ENCODE peak calls at places on chromosomes 1 and 21, in six cellular contexts. A is brain microvascular endothelial cell, C is B cell, J is ovary, W is fibroblast of mammary gland, K is lower lobe of right lung. G is an unnamed sample.

GRCh38 chr1:200131551-200132125 is 104.1 kb downstream of the NR5A2 start:
- DNase-seq in A (peak; percentile 34), K (no peak), J (no peak), W (no peak), C (no peak), G (no peak)

GRCh38 chr1:45913925-45914501 is 110.6 kb downstream of the MAST2 start:
- DNase-seq in A (no peak), K (no peak), J (no peak), W (no peak), C (no peak), G (no peak)

GRCh38 chr1:53246261-53247134 is 8.2 kb upstream of the MAGOH start:
- DNase-seq in K (no peak), J (no peak), C (no peak), A (peak; percentile 63), W (peak; percentile 24), G (no peak)

GRCh38 chr1:82979593-82980230 is 1019.2 kb downstream of the TTLL7 start:
- DNase-seq in W (no peak), K (no peak), A (no peak), C (peak; percentile 70), J (no peak), G (no peak)

GRCh38 chr1:229127301-229127700 is 143.6 kb upstream of the RAB4A start:
- DNase-seq in C (no peak), A (peak; percentile 10), W (peak; percentile 14), J (no peak), K (no peak), G (no peak)

GRCh38 chr1:91900538-91900937 is 14.6 kb upstream of the TGFBR3 start:
- DNase-seq in A (peak; percentile 90), K (no peak), W (peak; percentile 96), C (no peak), J (no peak), G (no peak)

GRCh38 chr21:41107602-41108001 is 60.4 kb upstream of the BACE2 start:
- DNase-seq in A (no peak), J (no peak), C (no peak), W (no peak), K (no peak), G (no peak)

GRCh38 chr1:233988963-233989696 is 84.7 kb downstream of the SLC35F3 start:
- DNase-seq in A (no peak), J (no peak), W (no peak), C (no peak), K (no peak), G (no peak)

GRCh38 chr1:21864730-21865129 is 52.7 kb downstream of the LDLRAD2 start:
- DNase-seq in J (no peak), A (no peak), C (no peak), W (no peak), K (peak; percentile 41), G (no peak)

GRCh38 chr1:3204725-3205124 is 135.7 kb downstream of the PRDM16 start:
- DNase-seq in C (no peak), A (no peak), W (no peak), J (no peak), K (no peak), G (no peak)

GRCh38 chr1:220914283-220915116 is 35.3 kb downstream of the HLX start:
- DNase-seq in J (no peak), K (no peak), W (peak; percentile 44), A (no peak), C (no peak), G (no peak)

GRCh38 chr1:244665771-244666217 is 12.9 kb downstream of the DESI2 start:
- DNase-seq in J (no peak), A (peak; percentile 28), C (peak; percentile 60), W (peak; percentile 67), K (no peak), G (no peak)

GRCh38 chr1:24900985-24901781 is 28.9 kb downstream of the RUNX3 start:
- DNase-seq in A (no peak), W (no peak), K (peak; percentile 28), C (no peak), J (no peak), G (peak; percentile 54)

GRCh38 chr1:231420959-231421615 is 1.0 kb downstream of the EGLN1 start:
- DNase-seq in A (peak; percentile 51), J (peak; percentile 60), C (no peak), K (peak; percentile 72), W (peak; percentile 39), G (peak; percentile 73)

GRCh38 chr1:170604889-170605288 is 59.0 kb upstream of the PRRX1 start:
- DNase-seq in W (no peak), C (no peak), A (no peak), J (no peak), K (no peak), G (no peak)

GRCh38 chr1:25727819-25728286 is 72.1 kb upstream of the SELENON start:
- DNase-seq in A (no peak), K (no peak), C (no peak), W (no peak), J (peak; percentile 90), G (no peak)

GRCh38 chr1:184691719-184692324 is 62.8 kb downstream of the EDEM3 start:
- DNase-seq in C (no peak), A (peak; percentile 20), J (no peak), K (no peak), W (peak; percentile 66), G (no peak)

GRCh38 chr21:14567557-14568279 is 21.6 kb upstream of the SAMSN1 start:
- DNase-seq in A (no peak), K (no peak), W (peak; percentile 57), C (no peak), J (no peak), G (no peak)

GRCh38 chr1:202694354-202694753 is 15.9 kb downstream of the SYT2 start:
- DNase-seq in W (no peak), A (no peak), J (no peak), K (no peak), C (no peak), G (no peak)

GRCh38 chr1:242651817-242652216 is 127.3 kb upstream of the PLD5 start:
- DNase-seq in J (no peak), A (no peak), C (no peak), W (no peak), K (no peak), G (no peak)

GRCh38 chr1:204463125-204464060 is 31.2 kb downstream of the PIK3C2B start:
- DNase-seq in W (peak; percentile 18), A (no peak), J (no peak), K (no peak), C (no peak), G (no peak)

DNA sequence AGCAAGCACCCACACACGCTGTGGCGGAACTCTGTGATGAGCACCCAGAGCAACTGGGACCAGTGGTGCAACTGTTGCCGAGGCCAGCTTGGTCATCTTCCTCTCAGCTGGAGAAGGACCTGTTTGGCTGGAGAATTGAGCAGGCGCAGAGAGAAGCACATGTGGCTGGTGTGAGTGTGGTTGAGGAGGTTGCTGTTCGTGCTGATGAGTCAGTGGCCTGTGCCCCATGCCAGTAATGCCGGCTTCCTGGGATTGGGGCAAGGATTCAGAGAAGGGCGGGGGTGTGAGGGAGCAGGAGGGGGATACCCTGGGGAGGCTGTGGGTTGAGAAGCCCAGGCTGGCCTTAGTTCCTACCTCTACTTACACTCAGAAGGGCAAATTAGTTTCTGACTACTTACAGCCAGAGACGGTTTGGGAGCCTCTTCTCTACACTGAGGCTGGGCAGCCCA is 57.5 kb upstream of the EPS8L3 start:
- DNase-seq in J (no peak), A (peak; percentile 82), K (peak; percentile 84), W (peak; percentile 99), C (no peak), G (no peak)
- TF ChIP-seq CTCF in J (no peak), A (no peak), K (no peak), W (no peak), C (no peak), G (no peak)

DNA sequence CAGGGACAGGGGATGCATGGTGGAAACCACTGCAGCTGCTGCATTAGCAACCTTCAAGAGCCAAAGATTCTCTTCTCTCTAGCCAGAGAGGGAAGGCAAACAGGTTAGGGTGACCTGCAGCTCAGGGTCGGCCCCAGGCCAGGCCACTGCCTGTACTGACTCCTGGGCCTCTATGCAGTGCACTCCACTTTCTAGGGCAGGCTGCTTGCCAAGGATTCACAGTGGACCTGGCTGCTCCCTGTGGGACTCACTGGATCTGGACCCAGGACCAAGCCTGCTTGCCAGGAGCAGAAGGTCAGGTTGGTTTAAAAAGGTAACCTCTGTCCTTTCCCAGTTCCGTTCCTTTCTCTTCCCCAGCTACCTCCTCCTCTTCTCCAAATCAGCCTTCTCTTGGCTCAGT is 52.4 kb downstream of the HIVEP3 start:
- DNase-seq in C (no peak), A (no peak), K (no peak), J (peak; percentile 67), W (no peak), G (no peak)
- TF ChIP-seq CTCF in C (no peak), A (no peak), K (no peak), J (no peak), W (no peak), G (no peak)

GRCh38 chr1:198751741-198752140 is 112.9 kb downstream of the PTPRC start:
- DNase-seq in K (no peak), A (no peak), C (no peak), J (no peak), W (peak; percentile 7), G (no peak)

GRCh38 chr1:198755715-198756114 is 116.9 kb downstream of the PTPRC start:
- DNase-seq in C (no peak), K (no peak), J (no peak), W (no peak), A (no peak), G (no peak)

GRCh38 chr1:198754670-198755069 is 115.8 kb downstream of the PTPRC start:
- DNase-seq in K (no peak), W (no peak), A (no peak), J (no peak), C (no peak), G (no peak)

GRCh38 chr1:198761859-198762616 is 123.2 kb downstream of the PTPRC start:
- DNase-seq in C (no peak), J (no peak), W (no peak), K (no peak), A (no peak), G (no peak)

DNA sequence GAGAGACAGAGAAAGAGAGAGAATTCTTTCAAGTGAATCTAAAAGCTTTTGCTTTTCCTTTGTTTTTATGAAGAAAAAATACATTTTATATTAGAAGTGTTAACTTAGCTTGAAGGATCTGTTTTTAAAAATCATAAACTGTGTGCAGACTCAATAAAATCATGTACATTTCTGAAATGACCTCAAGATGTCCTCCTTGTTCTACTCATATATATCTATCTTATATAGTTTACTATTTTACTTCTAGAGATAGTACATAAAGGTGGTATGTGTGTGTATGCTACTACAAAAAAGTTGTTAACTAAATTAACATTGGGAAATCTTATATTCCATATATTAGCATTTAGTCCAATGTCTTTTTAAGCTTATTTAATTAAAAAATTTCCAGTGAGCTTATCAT is 117.6 kb downstream of the PTPRC start:
- DNase-seq in K (no peak), W (peak; percentile 51), C (no peak), A (no peak), J (no peak), G (no peak)
- TF ChIP-seq CTCF in K (peak; percentile 42), W (peak; percentile 25), C (peak; percentile 44), A (no peak), J (no peak), G (peak; percentile 65)

GRCh38 chr21:28336299-28336698 is 656.4 kb downstream of the LTN1 start:
- DNase-seq in W (peak; percentile 94), A (peak; percentile 60), C (no peak), J (no peak), K (no peak), G (no peak)
- TF ChIP-seq CTCF in W (peak; percentile 53), A (peak; percentile 63), C (no peak), J (peak; percentile 15), K (peak; percentile 50), G (peak; percentile 69)